ENCODE peak calls at places on chromosomes 2 and 18, in six cellular contexts. P is NCI-H510A treated with DMSO at 0.1 percent for 48 hours, Y is iPS-NIHi11, U is kidney epithelial cell, C is NCI-H460, S is nephron progenitor cell. X is an unnamed sample.

GRCh38 chr2:122300758-122301157 is 545.3 kb downstream of the TSN start:
- DNase-seq in P (no peak), Y (no peak), U (no peak), C (no peak), S (no peak), X (no peak)

GRCh38 chr2:68225119-68225632 is 27.2 kb downstream of the PPP3R1 start:
- DNase-seq in P (peak; percentile 17), Y (peak; percentile 35), U (no peak), C (peak; percentile 64), S (no peak), X (peak; percentile 41)

GRCh38 chr18:79720359-79720733 is 40.7 kb downstream of the CTDP1 start:
- DNase-seq in P (no peak), Y (no peak), U (no peak), C (no peak), S (no peak), X (peak; percentile 3)

GRCh38 chr2:215900203-215900611 is 113.1 kb downstream of the MREG start:
- DNase-seq in P (no peak), Y (no peak), U (no peak), C (no peak), S (no peak), X (peak; percentile 77)

GRCh38 chr2:106020032-106020431 is 174.1 kb downstream of the UXS1 start:
- DNase-seq in P (no peak), Y (no peak), U (no peak), C (no peak), S (no peak), X (peak; percentile 74)

GRCh38 chr2:96775160-96775559 is 14.5 kb downstream of the CNNM4 start:
- DNase-seq in P (no peak), Y (no peak), U (no peak), C (no peak), S (no peak), X (no peak)

GRCh38 chr18:62341423-62341920 is 16.4 kb downstream of the TNFRSF11A start:
- DNase-seq in P (no peak), Y (no peak), U (no peak), C (no peak), S (no peak), X (no peak)

GRCh38 chr18:79873449-79874110 is 75.8 kb downstream of the KCNG2 start:
- DNase-seq in P (no peak), Y (peak; percentile 27), U (no peak), C (no peak), S (peak; percentile 58), X (no peak)

GRCh38 chr2:96756788-96757476 is 3.8 kb upstream of the CNNM4 start:
- DNase-seq in P (no peak), Y (no peak), U (no peak), C (no peak), S (no peak), X (no peak)

GRCh38 chr18:49630246-49630699 is 68.4 kb downstream of the LIPG start:
- DNase-seq in P (no peak), Y (no peak), U (no peak), C (no peak), S (no peak), X (peak; percentile 46)

GRCh38 chr18:7221424-7222155 is 9.3 kb upstream of the LRRC30 start:
- DNase-seq in P (peak; percentile 80), Y (peak; percentile 61), U (peak; percentile 34), C (peak; percentile 64), S (peak; percentile 63), X (peak; percentile 87)

GRCh38 chr2:143607446-143608110 is 478.4 kb downstream of the ARHGAP15 start:
- DNase-seq in P (peak; percentile 17), Y (peak; percentile 56), U (no peak), C (no peak), S (no peak), X (no peak)

GRCh38 chr2:61550375-61551209 is 12.4 kb upstream of the XPO1 start:
- DNase-seq in P (no peak), Y (no peak), U (no peak), C (no peak), S (no peak), X (no peak)

GRCh38 chr2:81324046-81324445 is 1019.5 kb upstream of the LRRTM1 start:
- DNase-seq in P (no peak), Y (peak; percentile 18), U (peak; percentile 5), C (peak; percentile 19), S (no peak), X (peak; percentile 11)

GRCh38 chr2:43041167-43041566 is 185.2 kb downstream of the ZFP36L2 start:
- DNase-seq in P (no peak), Y (no peak), U (no peak), C (no peak), S (no peak), X (no peak)

GRCh38 chr2:71337776-71338175 is 6.2 kb downstream of the ZNF638 start:
- DNase-seq in P (no peak), Y (no peak), U (no peak), C (no peak), S (no peak), X (no peak)

GRCh38 chr18:30920757-30921156 is 121.8 kb downstream of the DSC3 start:
- DNase-seq in P (no peak), Y (no peak), U (peak; percentile 10), C (no peak), S (no peak), X (no peak)

GRCh38 chr2:69017080-69017479 is 4.1 kb downstream of the ANTXR1 start:
- DNase-seq in P (no peak), Y (no peak), U (no peak), C (peak; percentile 59), S (no peak), X (peak; percentile 68)

GRCh38 chr2:43370146-43370545 is 143.7 kb upstream of the ZFP36L2 start:
- DNase-seq in P (peak; percentile 40), Y (no peak), U (no peak), C (no peak), S (no peak), X (no peak)

GRCh38 chr2:12091201-12091806 is 344.9 kb downstream of the LPIN1 start:
- DNase-seq in P (no peak), Y (no peak), U (no peak), C (no peak), S (no peak), X (no peak)

GRCh38 chr2:152099655-152100050 is 809 bp upstream of the CACNB4 start:
- DNase-seq in P (no peak), Y (no peak), U (no peak), C (no peak), S (no peak), X (no peak)

GRCh38 chr2:71419976-71420375 is 33.4 kb upstream of the DYSF start:
- DNase-seq in P (no peak), Y (no peak), U (no peak), C (no peak), S (no peak), X (no peak)

GRCh38 chr2:73284296-73285161 is at the start of gene FBXO41:
- DNase-seq in P (peak; percentile 62), Y (peak; percentile 82), U (no peak), C (no peak), S (peak; percentile 72), X (peak; percentile 55)

GRCh38 chr2:217661378-217661777 is 341.4 kb downstream of the TNS1 start:
- DNase-seq in P (no peak), Y (no peak), U (no peak), C (no peak), S (no peak), X (no peak)

GRCh38 chr2:150088538-150088937 is 398.9 kb downstream of the RND3 start:
- DNase-seq in P (no peak), Y (no peak), U (no peak), C (no peak), S (no peak), X (peak; percentile 53)

GRCh38 chr2:29187926-29188325 is 72.7 kb downstream of the CLIP4 start:
- DNase-seq in P (no peak), Y (no peak), U (no peak), C (no peak), S (no peak), X (no peak)